ENCODE peak calls at places on chromosome 1, in ten cellular contexts. One of them, this sample, is unnamed.

GRCh38 chr1:12595839-12596821 is 21.9 kb downstream of the DHRS3 start:
- DNase-seq in kidney epithelial cell: peak; percentile 85
- DNase-seq in BE2C: peak; percentile 48
- DNase-seq in tibial nerve: peak; percentile 71
- DNase-seq in CD8-positive, alpha-beta memory T cell: no peak
- DNase-seq in colonic mucosa: peak; percentile 90
- DNase-seq in hepatocyte: peak; percentile 95
- DNase-seq in PC-9: peak; percentile 95
- DNase-seq in neural progenitor cell: peak; percentile 79
- DNase-seq in stomach: peak; percentile 94
- DNase-seq in this sample: peak; percentile 86

GRCh38 chr1:167447521-167448136 is 70.7 kb downstream of the CD247 start:
- DNase-seq in neural progenitor cell: no peak
- DNase-seq in CD8-positive, alpha-beta memory T cell: peak; percentile 71
- DNase-seq in PC-9: peak; percentile 59
- DNase-seq in hepatocyte: peak; percentile 64
- DNase-seq in BE2C: no peak
- DNase-seq in kidney epithelial cell: no peak
- DNase-seq in tibial nerve: no peak
- DNase-seq in colonic mucosa: peak; percentile 63
- DNase-seq in stomach: peak; percentile 64
- DNase-seq in this sample: peak; percentile 30

GRCh38 chr1:94539496-94539895 is 2.1 kb downstream of the F3 start:
- DNase-seq in tibial nerve: no peak
- DNase-seq in neural progenitor cell: no peak
- DNase-seq in kidney epithelial cell: no peak
- DNase-seq in colonic mucosa: no peak
- DNase-seq in CD8-positive, alpha-beta memory T cell: no peak
- DNase-seq in stomach: no peak
- DNase-seq in hepatocyte: no peak
- DNase-seq in PC-9: peak; percentile 41
- DNase-seq in BE2C: no peak
- DNase-seq in this sample: no peak

GRCh38 chr1:198943484-198943883 is 304.6 kb downstream of the PTPRC start:
- DNase-seq in BE2C: no peak
- DNase-seq in tibial nerve: no peak
- DNase-seq in colonic mucosa: no peak
- DNase-seq in PC-9: no peak
- DNase-seq in hepatocyte: no peak
- DNase-seq in stomach: no peak
- DNase-seq in CD8-positive, alpha-beta memory T cell: no peak
- DNase-seq in neural progenitor cell: no peak
- DNase-seq in kidney epithelial cell: no peak
- DNase-seq in this sample: no peak

GRCh38 chr1:114083186-114083585 is 70.5 kb downstream of the SYT6 start:
- DNase-seq in CD8-positive, alpha-beta memory T cell: no peak
- DNase-seq in tibial nerve: no peak
- DNase-seq in stomach: no peak
- DNase-seq in BE2C: no peak
- DNase-seq in colonic mucosa: no peak
- DNase-seq in kidney epithelial cell: no peak
- DNase-seq in neural progenitor cell: no peak
- DNase-seq in hepatocyte: no peak
- DNase-seq in PC-9: no peak
- DNase-seq in this sample: no peak

GRCh38 chr1:63442141-63442475 is 74.7 kb downstream of the ALG6 start:
- DNase-seq in kidney epithelial cell: no peak
- DNase-seq in tibial nerve: no peak
- DNase-seq in colonic mucosa: no peak
- DNase-seq in BE2C: no peak
- DNase-seq in PC-9: no peak
- DNase-seq in stomach: no peak
- DNase-seq in hepatocyte: no peak
- DNase-seq in neural progenitor cell: no peak
- DNase-seq in CD8-positive, alpha-beta memory T cell: no peak
- DNase-seq in this sample: no peak

GRCh38 chr1:87295720-87296119 is 33.0 kb upstream of the LMO4 start:
- DNase-seq in CD8-positive, alpha-beta memory T cell: no peak
- DNase-seq in tibial nerve: no peak
- DNase-seq in PC-9: no peak
- DNase-seq in BE2C: no peak
- DNase-seq in hepatocyte: no peak
- DNase-seq in stomach: no peak
- DNase-seq in kidney epithelial cell: no peak
- DNase-seq in neural progenitor cell: peak; percentile 27
- DNase-seq in colonic mucosa: no peak
- DNase-seq in this sample: no peak

GRCh38 chr1:51421961-51422360 is 91.6 kb upstream of the TTC39A start:
- DNase-seq in tibial nerve: no peak
- DNase-seq in neural progenitor cell: peak; percentile 73
- DNase-seq in stomach: no peak
- DNase-seq in BE2C: no peak
- DNase-seq in kidney epithelial cell: peak; percentile 39
- DNase-seq in CD8-positive, alpha-beta memory T cell: peak; percentile 8
- DNase-seq in PC-9: no peak
- DNase-seq in colonic mucosa: no peak
- DNase-seq in hepatocyte: peak; percentile 45
- DNase-seq in this sample: peak; percentile 62

GRCh38 chr1:179230251-179230650 is 774 bp upstream of the ABL2 start:
- DNase-seq in PC-9: no peak
- DNase-seq in CD8-positive, alpha-beta memory T cell: no peak
- DNase-seq in BE2C: no peak
- DNase-seq in stomach: no peak
- DNase-seq in kidney epithelial cell: no peak
- DNase-seq in tibial nerve: no peak
- DNase-seq in colonic mucosa: no peak
- DNase-seq in neural progenitor cell: no peak
- DNase-seq in hepatocyte: no peak
- DNase-seq in this sample: no peak

GRCh38 chr1:77757616-77758015 is 2.0 kb downstream of the USP33 start:
- DNase-seq in CD8-positive, alpha-beta memory T cell: no peak
- DNase-seq in PC-9: no peak
- DNase-seq in kidney epithelial cell: no peak
- DNase-seq in colonic mucosa: no peak
- DNase-seq in stomach: no peak
- DNase-seq in tibial nerve: no peak
- DNase-seq in BE2C: no peak
- DNase-seq in hepatocyte: no peak
- DNase-seq in neural progenitor cell: no peak
- DNase-seq in this sample: no peak

GRCh38 chr1:88612783-88613182 is 71.3 kb upstream of the PKN2 start:
- DNase-seq in PC-9: peak; percentile 61
- DNase-seq in BE2C: no peak
- DNase-seq in kidney epithelial cell: peak; percentile 55
- DNase-seq in stomach: no peak
- DNase-seq in CD8-positive, alpha-beta memory T cell: no peak
- DNase-seq in neural progenitor cell: no peak
- DNase-seq in tibial nerve: no peak
- DNase-seq in colonic mucosa: peak; percentile 83
- DNase-seq in hepatocyte: peak; percentile 31
- DNase-seq in this sample: peak; percentile 35

DNA sequence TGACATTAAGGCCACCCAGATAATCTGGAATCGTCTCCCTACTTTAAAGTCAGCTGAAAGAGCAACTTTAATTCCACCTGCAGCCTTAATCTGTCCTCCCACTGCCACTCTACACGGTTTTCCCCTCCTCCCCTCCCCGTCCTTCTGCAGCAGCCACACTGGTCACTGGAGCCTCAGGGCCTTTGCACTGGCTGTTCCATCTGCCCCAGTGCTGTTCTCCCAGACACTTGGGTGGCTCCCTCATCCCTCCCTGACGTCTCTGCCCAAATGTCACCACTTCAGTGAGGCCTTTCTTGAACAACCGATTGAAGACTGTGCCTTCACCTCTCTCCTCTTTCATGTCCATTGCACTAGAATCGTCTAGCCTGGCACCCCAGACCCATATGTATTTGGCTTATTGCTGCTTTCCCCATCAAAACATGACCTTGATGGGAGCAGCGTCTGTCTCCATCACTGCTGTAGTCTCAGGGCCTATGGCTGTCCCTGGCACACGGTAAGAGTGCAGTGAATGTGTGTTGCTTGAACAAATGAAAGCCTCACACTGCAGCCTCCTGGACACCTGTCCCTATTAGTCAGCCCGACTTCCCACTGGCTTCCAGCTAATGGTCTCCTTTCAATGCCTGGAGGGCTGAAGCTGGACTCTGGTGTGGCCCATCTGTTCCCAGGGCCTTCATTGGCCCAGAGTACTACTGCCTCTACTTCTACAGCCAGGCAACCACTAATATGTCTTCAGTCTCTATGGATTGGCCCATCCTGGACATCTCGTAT is 10.6 kb upstream of the PRDM16 start:
- DNase-seq in hepatocyte: no peak
- DNase-seq in kidney epithelial cell: no peak
- DNase-seq in stomach: peak; percentile 11
- DNase-seq in CD8-positive, alpha-beta memory T cell: no peak
- DNase-seq in neural progenitor cell: no peak
- DNase-seq in tibial nerve: no peak
- DNase-seq in BE2C: no peak
- DNase-seq in colonic mucosa: no peak
- DNase-seq in PC-9: no peak
- DNase-seq in this sample: peak; percentile 58
- H3K27me3 ChIP-seq in hepatocyte: peaks cover 45% of the 10 kb centered on the region
- H3K27me3 ChIP-seq in kidney epithelial cell: peaks cover 36% of the 10 kb centered on the region
- H3K27me3 ChIP-seq in stomach: peaks cover 65% of the 10 kb centered on the region
- H3K27me3 ChIP-seq in CD8-positive, alpha-beta memory T cell: no peaks in the 10 kb centered on the region
- H3K27me3 ChIP-seq in neural progenitor cell: peaks cover 93% of the 10 kb centered on the region
- H3K27me3 ChIP-seq in tibial nerve: peaks cover 24% of the 10 kb centered on the region
- H3K27me3 ChIP-seq in BE2C: peaks cover 4% of the 10 kb centered on the region
- H3K27me3 ChIP-seq in colonic mucosa: peaks cover 23% of the 10 kb centered on the region
- H3K27me3 ChIP-seq in PC-9: peaks cover 78% of the 10 kb centered on the region
- H3K27me3 ChIP-seq in this sample: peaks cover 13% of the 10 kb centered on the region

DNA sequence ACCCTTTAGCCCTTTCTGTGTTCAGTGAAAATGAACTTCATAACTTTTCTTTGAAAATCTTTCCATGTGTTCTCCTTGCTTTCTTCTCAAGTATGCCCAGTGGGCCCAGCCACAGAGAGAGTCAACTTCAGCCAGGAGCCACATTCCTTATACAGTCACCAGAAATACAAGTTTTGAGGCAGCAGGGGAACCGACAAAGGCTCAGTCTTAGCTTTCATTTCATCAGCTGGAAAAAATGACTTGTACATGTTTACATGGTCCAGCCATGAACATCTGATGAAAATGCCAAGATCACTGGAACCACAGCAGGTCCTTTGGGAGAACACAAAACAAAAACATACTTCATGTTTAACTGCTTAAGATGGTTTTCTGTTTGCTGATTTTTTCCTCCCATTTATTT is 72.5 kb downstream of the SYDE2 start:
- DNase-seq in colonic mucosa: no peak
- DNase-seq in neural progenitor cell: no peak
- DNase-seq in tibial nerve: no peak
- DNase-seq in BE2C: no peak
- DNase-seq in hepatocyte: no peak
- DNase-seq in PC-9: no peak
- DNase-seq in stomach: no peak
- DNase-seq in CD8-positive, alpha-beta memory T cell: no peak
- DNase-seq in kidney epithelial cell: no peak
- DNase-seq in this sample: no peak
- H3K27me3 ChIP-seq in colonic mucosa: no peaks in the 10 kb centered on the region
- H3K27me3 ChIP-seq in neural progenitor cell: peaks cover 16% of the 10 kb centered on the region
- H3K27me3 ChIP-seq in tibial nerve: no peaks in the 10 kb centered on the region
- H3K27me3 ChIP-seq in BE2C: no peaks in the 10 kb centered on the region
- H3K27me3 ChIP-seq in hepatocyte: no peaks in the 10 kb centered on the region
- H3K27me3 ChIP-seq in PC-9: no peaks in the 10 kb centered on the region
- H3K27me3 ChIP-seq in stomach: no peaks in the 10 kb centered on the region
- H3K27me3 ChIP-seq in CD8-positive, alpha-beta memory T cell: no peaks in the 10 kb centered on the region
- H3K27me3 ChIP-seq in kidney epithelial cell: no peaks in the 10 kb centered on the region
- H3K27me3 ChIP-seq in this sample: no peaks in the 10 kb centered on the region

GRCh38 chr1:152109998-152110294 is 5.3 kb downstream of the TCHH start:
- DNase-seq in kidney epithelial cell: no peak
- DNase-seq in PC-9: no peak
- DNase-seq in colonic mucosa: no peak
- DNase-seq in neural progenitor cell: no peak
- DNase-seq in BE2C: no peak
- DNase-seq in tibial nerve: no peak
- DNase-seq in hepatocyte: no peak
- DNase-seq in stomach: no peak
- DNase-seq in CD8-positive, alpha-beta memory T cell: no peak
- DNase-seq in this sample: no peak

GRCh38 chr1:152107289-152107983 is 7.8 kb downstream of the TCHH start:
- DNase-seq in stomach: no peak
- DNase-seq in CD8-positive, alpha-beta memory T cell: no peak
- DNase-seq in BE2C: no peak
- DNase-seq in colonic mucosa: peak; percentile 16
- DNase-seq in hepatocyte: no peak
- DNase-seq in kidney epithelial cell: no peak
- DNase-seq in neural progenitor cell: no peak
- DNase-seq in PC-9: no peak
- DNase-seq in tibial nerve: no peak
- DNase-seq in this sample: no peak

GRCh38 chr1:152109231-152109997 is 5.8 kb downstream of the TCHH start:
- DNase-seq in stomach: no peak
- DNase-seq in kidney epithelial cell: no peak
- DNase-seq in BE2C: no peak
- DNase-seq in PC-9: peak; percentile 4
- DNase-seq in CD8-positive, alpha-beta memory T cell: no peak
- DNase-seq in neural progenitor cell: no peak
- DNase-seq in tibial nerve: no peak
- DNase-seq in colonic mucosa: peak; percentile 18
- DNase-seq in hepatocyte: no peak
- DNase-seq in this sample: no peak

GRCh38 chr1:152108899-152109222 is 6.4 kb downstream of the TCHH start:
- DNase-seq in kidney epithelial cell: no peak
- DNase-seq in colonic mucosa: peak; percentile 20
- DNase-seq in stomach: no peak
- DNase-seq in neural progenitor cell: no peak
- DNase-seq in tibial nerve: no peak
- DNase-seq in CD8-positive, alpha-beta memory T cell: no peak
- DNase-seq in hepatocyte: no peak
- DNase-seq in PC-9: no peak
- DNase-seq in BE2C: no peak
- DNase-seq in this sample: no peak

GRCh38 chr1:152107984-152108898 is 7.0 kb downstream of the TCHH start:
- DNase-seq in hepatocyte: no peak
- DNase-seq in CD8-positive, alpha-beta memory T cell: no peak
- DNase-seq in colonic mucosa: peak; percentile 44
- DNase-seq in PC-9: no peak
- DNase-seq in tibial nerve: no peak
- DNase-seq in kidney epithelial cell: no peak
- DNase-seq in BE2C: no peak
- DNase-seq in stomach: no peak
- DNase-seq in neural progenitor cell: peak; percentile 4
- DNase-seq in this sample: peak; percentile 1
- H3K27me3 ChIP-seq in hepatocyte: peaks cover 88% of the 10 kb centered on the region
- H3K27me3 ChIP-seq in CD8-positive, alpha-beta memory T cell: peaks cover 50% of the 10 kb centered on the region
- H3K27me3 ChIP-seq in colonic mucosa: peaks cover 85% of the 10 kb centered on the region
- H3K27me3 ChIP-seq in PC-9: peaks cover 22% of the 10 kb centered on the region
- H3K27me3 ChIP-seq in tibial nerve: peaks cover 87% of the 10 kb centered on the region
- H3K27me3 ChIP-seq in kidney epithelial cell: peaks cover 58% of the 10 kb centered on the region
- H3K27me3 ChIP-seq in BE2C: peaks cover 69% of the 10 kb centered on the region
- H3K27me3 ChIP-seq in stomach: peaks cover 100% of the 10 kb centered on the region
- H3K27me3 ChIP-seq in neural progenitor cell: peaks cover 94% of the 10 kb centered on the region
- H3K27me3 ChIP-seq in this sample: no peaks in the 10 kb centered on the region

DNA sequence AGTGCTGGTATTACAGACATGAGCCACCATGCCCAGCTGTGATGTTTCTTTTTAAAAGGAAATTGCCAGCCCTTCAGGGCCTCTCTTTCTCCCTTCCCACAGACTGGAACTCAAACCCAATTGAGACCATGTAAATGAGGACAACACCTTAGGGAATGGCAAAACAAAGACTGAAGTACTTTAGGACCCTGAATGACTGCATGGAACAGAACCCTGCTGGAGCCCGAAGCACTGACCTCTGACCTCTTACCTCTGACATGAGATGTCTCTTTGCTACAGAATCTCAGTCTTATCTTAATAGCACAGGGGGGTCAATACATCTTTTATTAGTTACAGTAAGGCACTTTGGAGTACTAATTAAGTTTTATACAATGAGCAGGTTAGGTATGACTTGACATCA is 15.5 kb upstream of the DR1 start:
- DNase-seq in colonic mucosa: no peak
- DNase-seq in stomach: no peak
- DNase-seq in BE2C: no peak
- DNase-seq in CD8-positive, alpha-beta memory T cell: no peak
- DNase-seq in hepatocyte: no peak
- DNase-seq in tibial nerve: no peak
- DNase-seq in neural progenitor cell: no peak
- DNase-seq in kidney epithelial cell: no peak
- DNase-seq in PC-9: no peak
- DNase-seq in this sample: no peak
- H3K27me3 ChIP-seq in colonic mucosa: no peaks in the 10 kb centered on the region
- H3K27me3 ChIP-seq in stomach: no peaks in the 10 kb centered on the region
- H3K27me3 ChIP-seq in BE2C: no peaks in the 10 kb centered on the region
- H3K27me3 ChIP-seq in CD8-positive, alpha-beta memory T cell: no peaks in the 10 kb centered on the region
- H3K27me3 ChIP-seq in hepatocyte: no peaks in the 10 kb centered on the region
- H3K27me3 ChIP-seq in tibial nerve: no peaks in the 10 kb centered on the region
- H3K27me3 ChIP-seq in neural progenitor cell: no peaks in the 10 kb centered on the region
- H3K27me3 ChIP-seq in kidney epithelial cell: no peaks in the 10 kb centered on the region
- H3K27me3 ChIP-seq in PC-9: no peaks in the 10 kb centered on the region
- H3K27me3 ChIP-seq in this sample: no peaks in the 10 kb centered on the region

This sample was measured in SJCRH30.